ENCODE peak calls at places on chromosomes 13 and 19, in nine cellular contexts. W, G, J, Y, Q, A, C, P and F are unnamed samples.

GRCh38 chr13:88627071-88627470 is 955.9 kb downstream of the SLITRK5 start:
- DNase-seq in P (no peak), Q (no peak), A (no peak), G (no peak), J (no peak), Y (no peak), W (no peak), C (no peak), F (no peak)

GRCh38 chr13:99307648-99308339 is 595 bp upstream of the GPR183 start:
- DNase-seq in P (peak), J (no peak), G (peak), W (peak), Q (no peak), Y (no peak), C (peak), A (peak), F (no peak)

GRCh38 chr19:6062274-6062673 is 48.0 kb downstream of the RFX2 start:
- DNase-seq in Q (peak), C (no peak), G (peak), W (no peak), P (no peak), A (peak), Y (no peak), J (peak), F (no peak)

GRCh38 chr19:5621311-5621944 is 1.1 kb downstream of the SAFB2 start:
- DNase-seq in W (no peak), J (no peak), P (no peak), G (no peak), C (no peak), A (no peak), Q (no peak), Y (no peak), F (no peak)

GRCh38 chr13:25862156-25862555 is 189.7 kb downstream of the SHISA2 start:
- DNase-seq in W (no peak), C (no peak), J (no peak), G (no peak), Q (no peak), Y (no peak), P (no peak), A (no peak), F (no peak)

GRCh38 chr19:51830263-51830662 is 35.3 kb downstream of the FPR3 start:
- DNase-seq in W (no peak), P (no peak), Q (no peak), A (no peak), J (no peak), Y (no peak), C (no peak), G (no peak), F (no peak)

GRCh38 chr13:92842145-92842544 is 384.5 kb upstream of the GPC6 start:
- DNase-seq in P (no peak), Y (peak), J (no peak), C (peak), W (no peak), A (no peak), G (no peak), Q (no peak), F (peak)

GRCh38 chr19:1013218-1013617 is 7.7 kb downstream of the TMEM259 start:
- DNase-seq in J (no peak), P (no peak), A (no peak), C (no peak), G (no peak), Q (no peak), Y (no peak), W (no peak), F (no peak)